ENCODE peak calls at places on chromosomes 11 and 22, in nine cellular contexts. One of them, this sample, is unnamed.
A peak's percentile ranks its signal among the peaks of the same experiment; 100 is the strongest.

GRCh38 chr11:126346586-126346940 is 8.9 kb upstream of the ST3GAL4 start:
- DNase-seq in transverse colon: no peak
- DNase-seq in K562: no peak
- DNase-seq in adrenal gland: no peak
- DNase-seq in IMR-90: no peak
- DNase-seq in stomach: no peak
- DNase-seq in sigmoid colon: no peak
- DNase-seq in HCT116: no peak
- DNase-seq in esophagus squamous epithelium: no peak
- DNase-seq in this sample: no peak

GRCh38 chr22:18156878-18157713 is 7.1 kb downstream of the USP18 start:
- DNase-seq in IMR-90: peak; percentile 99
- DNase-seq in esophagus squamous epithelium: no peak
- DNase-seq in HCT116: peak; percentile 33
- DNase-seq in sigmoid colon: peak; percentile 84
- DNase-seq in transverse colon: peak; percentile 71
- DNase-seq in K562: peak; percentile 65
- DNase-seq in adrenal gland: peak; percentile 63
- DNase-seq in stomach: peak; percentile 56
- DNase-seq in this sample: peak; percentile 44

GRCh38 chr22:36536717-36537116 is 7.8 kb upstream of the EIF3D start:
- DNase-seq in sigmoid colon: no peak
- DNase-seq in esophagus squamous epithelium: no peak
- DNase-seq in stomach: no peak
- DNase-seq in K562: no peak
- DNase-seq in IMR-90: no peak
- DNase-seq in adrenal gland: no peak
- DNase-seq in transverse colon: no peak
- DNase-seq in HCT116: no peak
- DNase-seq in this sample: no peak

GRCh38 chr11:94449437-94449836 is 44.2 kb downstream of the MRE11 start:
- DNase-seq in HCT116: no peak
- DNase-seq in K562: no peak
- DNase-seq in adrenal gland: no peak
- DNase-seq in sigmoid colon: no peak
- DNase-seq in IMR-90: peak; percentile 88
- DNase-seq in transverse colon: no peak
- DNase-seq in stomach: no peak
- DNase-seq in esophagus squamous epithelium: no peak
- DNase-seq in this sample: no peak

GRCh38 chr11:26551186-26551801 is 20.8 kb downstream of the MUC15 start:
- DNase-seq in sigmoid colon: no peak
- DNase-seq in IMR-90: peak; percentile 6
- DNase-seq in stomach: no peak
- DNase-seq in HCT116: no peak
- DNase-seq in adrenal gland: no peak
- DNase-seq in transverse colon: no peak
- DNase-seq in esophagus squamous epithelium: no peak
- DNase-seq in K562: no peak
- DNase-seq in this sample: no peak

GRCh38 chr11:78840623-78841022 is 266.0 kb upstream of the NARS2 start:
- DNase-seq in transverse colon: no peak
- DNase-seq in K562: no peak
- DNase-seq in esophagus squamous epithelium: no peak
- DNase-seq in adrenal gland: no peak
- DNase-seq in IMR-90: peak; percentile 69
- DNase-seq in sigmoid colon: peak; percentile 69
- DNase-seq in stomach: no peak
- DNase-seq in HCT116: no peak
- DNase-seq in this sample: no peak

GRCh38 chr11:103727262-103727661 is 309.2 kb upstream of the DDI1 start:
- DNase-seq in HCT116: no peak
- DNase-seq in stomach: no peak
- DNase-seq in transverse colon: no peak
- DNase-seq in esophagus squamous epithelium: no peak
- DNase-seq in IMR-90: no peak
- DNase-seq in sigmoid colon: no peak
- DNase-seq in adrenal gland: no peak
- DNase-seq in K562: no peak
- DNase-seq in this sample: no peak

GRCh38 chr11:33027846-33028536 is 11.4 kb upstream of the TCP11L1 start:
- DNase-seq in sigmoid colon: no peak
- DNase-seq in HCT116: no peak
- DNase-seq in transverse colon: no peak
- DNase-seq in stomach: no peak
- DNase-seq in IMR-90: peak; percentile 62
- DNase-seq in K562: no peak
- DNase-seq in adrenal gland: no peak
- DNase-seq in esophagus squamous epithelium: no peak
- DNase-seq in this sample: no peak

GRCh38 chr11:7599209-7599608 is 74.1 kb downstream of the CYB5R2 start:
- DNase-seq in IMR-90: no peak
- DNase-seq in esophagus squamous epithelium: no peak
- DNase-seq in HCT116: no peak
- DNase-seq in sigmoid colon: no peak
- DNase-seq in K562: no peak
- DNase-seq in transverse colon: no peak
- DNase-seq in stomach: no peak
- DNase-seq in adrenal gland: no peak
- DNase-seq in this sample: no peak

GRCh38 chr11:120128392-120129172 is 9.3 kb downstream of the TRIM29 start:
- DNase-seq in transverse colon: peak; percentile 91
- DNase-seq in IMR-90: peak; percentile 8
- DNase-seq in sigmoid colon: peak; percentile 93
- DNase-seq in esophagus squamous epithelium: no peak
- DNase-seq in adrenal gland: peak; percentile 28
- DNase-seq in HCT116: no peak
- DNase-seq in K562: no peak
- DNase-seq in stomach: no peak
- DNase-seq in this sample: no peak

GRCh38 chr22:48942698-48943566 is 884.7 kb downstream of the BRD1 start:
- DNase-seq in adrenal gland: no peak
- DNase-seq in IMR-90: no peak
- DNase-seq in transverse colon: peak; percentile 2
- DNase-seq in esophagus squamous epithelium: no peak
- DNase-seq in HCT116: no peak
- DNase-seq in stomach: peak; percentile 21
- DNase-seq in sigmoid colon: peak; percentile 24
- DNase-seq in K562: no peak
- DNase-seq in this sample: no peak

GRCh38 chr11:115454525-115454924 is 49.7 kb downstream of the CADM1 start:
- DNase-seq in IMR-90: no peak
- DNase-seq in sigmoid colon: no peak
- DNase-seq in HCT116: no peak
- DNase-seq in stomach: no peak
- DNase-seq in esophagus squamous epithelium: no peak
- DNase-seq in transverse colon: no peak
- DNase-seq in K562: no peak
- DNase-seq in adrenal gland: no peak
- DNase-seq in this sample: no peak

GRCh38 chr11:117849781-117850414 is 25.4 kb upstream of the FXYD2 start:
- DNase-seq in sigmoid colon: no peak
- DNase-seq in esophagus squamous epithelium: no peak
- DNase-seq in K562: no peak
- DNase-seq in IMR-90: no peak
- DNase-seq in transverse colon: no peak
- DNase-seq in stomach: no peak
- DNase-seq in HCT116: no peak
- DNase-seq in adrenal gland: no peak
- DNase-seq in this sample: no peak

GRCh38 chr11:33891714-33892327 is at the start of gene LMO2:
- DNase-seq in K562: peak; percentile 56
- DNase-seq in adrenal gland: no peak
- DNase-seq in esophagus squamous epithelium: no peak
- DNase-seq in HCT116: no peak
- DNase-seq in stomach: no peak
- DNase-seq in transverse colon: no peak
- DNase-seq in IMR-90: no peak
- DNase-seq in sigmoid colon: no peak
- DNase-seq in this sample: no peak

GRCh38 chr11:86577663-86578636 is 94.5 kb downstream of the ME3 start:
- DNase-seq in adrenal gland: peak; percentile 79
- DNase-seq in esophagus squamous epithelium: no peak
- DNase-seq in HCT116: peak; percentile 58
- DNase-seq in sigmoid colon: peak; percentile 91
- DNase-seq in K562: no peak
- DNase-seq in transverse colon: peak; percentile 80
- DNase-seq in stomach: no peak
- DNase-seq in IMR-90: peak; percentile 91
- DNase-seq in this sample: peak; percentile 46

GRCh38 chr11:60914620-60915249 is 777 bp downstream of the TMEM109 start:
- DNase-seq in sigmoid colon: peak; percentile 71
- DNase-seq in esophagus squamous epithelium: no peak
- DNase-seq in IMR-90: peak; percentile 34
- DNase-seq in K562: peak; percentile 64
- DNase-seq in transverse colon: peak; percentile 38
- DNase-seq in stomach: no peak
- DNase-seq in adrenal gland: no peak
- DNase-seq in HCT116: no peak
- DNase-seq in this sample: no peak

GRCh38 chr11:112881461-112881860 is 79.8 kb upstream of the NCAM1 start:
- DNase-seq in K562: peak; percentile 68
- DNase-seq in stomach: peak; percentile 49
- DNase-seq in HCT116: no peak
- DNase-seq in sigmoid colon: peak; percentile 83
- DNase-seq in esophagus squamous epithelium: peak; percentile 2
- DNase-seq in IMR-90: no peak
- DNase-seq in adrenal gland: peak; percentile 79
- DNase-seq in transverse colon: peak; percentile 31
- DNase-seq in this sample: peak; percentile 74

GRCh38 chr11:108768370-108768769 is 103.5 kb downstream of the DDX10 start:
- DNase-seq in K562: no peak
- DNase-seq in adrenal gland: no peak
- DNase-seq in esophagus squamous epithelium: no peak
- DNase-seq in transverse colon: no peak
- DNase-seq in IMR-90: peak; percentile 75
- DNase-seq in sigmoid colon: no peak
- DNase-seq in stomach: no peak
- DNase-seq in HCT116: no peak
- DNase-seq in this sample: no peak

GRCh38 chr11:128304666-128305485 is 282.5 kb downstream of the ETS1 start:
- DNase-seq in sigmoid colon: no peak
- DNase-seq in IMR-90: no peak
- DNase-seq in adrenal gland: no peak
- DNase-seq in esophagus squamous epithelium: no peak
- DNase-seq in K562: no peak
- DNase-seq in HCT116: no peak
- DNase-seq in stomach: no peak
- DNase-seq in transverse colon: no peak
- DNase-seq in this sample: no peak
- H3K4me1 ChIP-seq in sigmoid colon: no peaks in the 10 kb centered on the region
- H3K4me1 ChIP-seq in IMR-90: no peaks in the 10 kb centered on the region
- H3K4me1 ChIP-seq in adrenal gland: no peaks in the 10 kb centered on the region
- H3K4me1 ChIP-seq in esophagus squamous epithelium: no peaks in the 10 kb centered on the region
- H3K4me1 ChIP-seq in K562: no peaks in the 10 kb centered on the region
- H3K4me1 ChIP-seq in HCT116: no peaks in the 10 kb centered on the region
- H3K4me1 ChIP-seq in stomach: no peaks in the 10 kb centered on the region
- H3K4me1 ChIP-seq in transverse colon: peaks cover 5% of the 10 kb centered on the region
- H3K4me1 ChIP-seq in this sample: no peaks in the 10 kb centered on the region

DNA sequence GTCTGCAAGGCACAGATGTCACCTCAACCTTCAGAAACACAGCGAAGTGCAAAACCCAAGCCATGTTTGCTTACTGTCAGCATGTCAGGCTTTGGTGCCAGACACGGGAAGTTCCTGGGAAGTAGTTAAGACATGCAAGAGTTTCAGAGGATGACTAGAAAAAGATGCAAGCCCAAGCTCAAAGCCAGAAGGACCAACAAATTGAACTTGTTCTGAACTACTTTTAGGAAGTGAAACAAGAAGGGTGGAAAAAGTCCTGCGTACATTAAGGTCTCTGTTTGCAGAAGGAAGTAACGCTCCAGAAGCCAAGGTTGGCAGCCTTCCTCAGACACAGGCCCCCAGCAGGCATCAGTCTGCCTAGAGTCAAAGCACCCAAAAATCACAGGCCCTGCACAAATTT is 2.6 kb downstream of the AP1B1 start:
- DNase-seq in esophagus squamous epithelium: no peak
- DNase-seq in IMR-90: no peak
- DNase-seq in transverse colon: peak; percentile 44
- DNase-seq in HCT116: no peak
- DNase-seq in adrenal gland: no peak
- DNase-seq in K562: no peak
- DNase-seq in sigmoid colon: no peak
- DNase-seq in stomach: peak; percentile 57
- DNase-seq in this sample: peak; percentile 57
- H3K27ac ChIP-seq in esophagus squamous epithelium: peak overlapping the region; percentile 62
- H3K27ac ChIP-seq in IMR-90: no peak overlapping the region
- H3K27ac ChIP-seq in transverse colon: peak overlapping the region; percentile 93
- H3K27ac ChIP-seq in HCT116: no peak overlapping the region
- H3K27ac ChIP-seq in adrenal gland: no peak overlapping the region
- H3K27ac ChIP-seq in K562: no peak overlapping the region
- H3K27ac ChIP-seq in sigmoid colon: peak overlapping the region; percentile 33
- H3K27ac ChIP-seq in stomach: peak overlapping the region; percentile 93
- H3K27ac ChIP-seq in this sample: peak overlapping the region; percentile 95

DNA sequence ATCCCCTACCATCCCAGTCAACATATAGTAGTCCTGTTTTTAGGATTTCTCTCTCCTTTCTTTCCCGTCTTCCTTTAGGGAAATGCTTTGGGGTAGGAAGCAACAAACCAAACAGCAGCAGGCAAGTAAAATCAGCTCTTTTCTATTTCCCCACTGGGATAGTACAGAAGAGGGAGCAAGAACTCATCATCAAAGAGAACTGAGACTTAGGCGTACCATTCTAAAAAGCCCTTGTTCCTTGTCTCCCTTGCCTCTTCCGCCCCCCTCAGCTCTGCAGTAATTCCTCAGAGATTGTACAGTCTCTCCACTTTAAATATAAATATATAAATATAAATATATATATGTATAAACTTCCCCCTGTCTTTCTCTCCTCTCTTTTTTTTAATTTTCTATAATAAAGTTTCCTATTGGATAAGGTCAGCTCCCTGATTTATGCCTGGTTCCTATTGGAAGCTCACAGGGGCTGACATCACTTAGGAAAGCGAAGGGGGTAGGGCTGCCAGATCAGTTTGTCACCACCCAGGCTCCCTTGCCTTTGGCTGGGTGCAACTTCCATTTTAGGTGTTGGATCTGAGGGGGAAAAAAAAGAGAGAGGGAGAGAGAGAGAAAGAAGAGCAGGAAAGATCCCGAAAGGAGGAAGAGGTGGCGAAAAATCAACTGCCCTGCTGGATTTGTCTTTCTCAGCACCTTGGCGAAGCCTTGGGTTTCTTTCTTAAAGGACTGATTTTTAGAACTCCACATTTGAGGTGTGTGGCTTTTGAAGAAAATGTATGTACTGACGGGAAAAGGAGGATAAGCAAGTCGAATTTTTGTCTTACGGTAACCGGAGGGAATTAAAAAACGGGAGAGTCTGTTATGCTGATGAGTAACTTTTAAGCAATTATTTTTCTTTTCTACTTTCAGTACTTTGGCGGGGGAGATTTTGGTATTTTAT is at the start of gene CTNND1:
- DNase-seq in transverse colon: peak; percentile 91
- DNase-seq in HCT116: peak; percentile 95
- DNase-seq in K562: peak; percentile 66
- DNase-seq in esophagus squamous epithelium: no peak
- DNase-seq in stomach: peak; percentile 89
- DNase-seq in sigmoid colon: peak; percentile 97
- DNase-seq in adrenal gland: peak; percentile 88
- DNase-seq in IMR-90: peak; percentile 98
- DNase-seq in this sample: peak; percentile 96
- TF ChIP-seq POLR2A in transverse colon: peak; percentile 98
- TF ChIP-seq POLR2A in HCT116: peak; percentile 78
- TF ChIP-seq POLR2A in K562: peak; percentile 94
- TF ChIP-seq POLR2A in esophagus squamous epithelium: peak; percentile 71
- TF ChIP-seq POLR2A in stomach: peak; percentile 78
- TF ChIP-seq POLR2A in sigmoid colon: peak; percentile 94
- TF ChIP-seq POLR2A in adrenal gland: peak; percentile 94
- TF ChIP-seq POLR2A in IMR-90: peak; percentile 84
- TF ChIP-seq POLR2A in this sample: peak; percentile 64

GRCh38 chr22:30307026-30307574 is 17.8 kb upstream of the CASTOR1 start:
- DNase-seq in IMR-90: no peak
- DNase-seq in esophagus squamous epithelium: no peak
- DNase-seq in sigmoid colon: no peak
- DNase-seq in HCT116: no peak
- DNase-seq in stomach: no peak
- DNase-seq in adrenal gland: no peak
- DNase-seq in transverse colon: no peak
- DNase-seq in K562: no peak
- DNase-seq in this sample: no peak
- H3K4me1 ChIP-seq in IMR-90: peaks cover 41% of the 10 kb centered on the region
- H3K4me1 ChIP-seq in esophagus squamous epithelium: peaks cover 100% of the 10 kb centered on the region
- H3K4me1 ChIP-seq in sigmoid colon: peaks cover 4% of the 10 kb centered on the region
- H3K4me1 ChIP-seq in HCT116: peaks cover 96% of the 10 kb centered on the region
- H3K4me1 ChIP-seq in stomach: peaks cover 100% of the 10 kb centered on the region
- H3K4me1 ChIP-seq in adrenal gland: peaks cover 66% of the 10 kb centered on the region
- H3K4me1 ChIP-seq in transverse colon: peaks cover 100% of the 10 kb centered on the region
- H3K4me1 ChIP-seq in K562: peaks cover 42% of the 10 kb centered on the region
- H3K4me1 ChIP-seq in this sample: peaks cover 93% of the 10 kb centered on the region

This sample was measured in body of pancreas.